ENCODE peak calls at places on chromosomes 11 and 22, in five cellular contexts. H, U, D, X and K are unnamed samples.

GRCh38 chr11:134466909-134467567 is 55.0 kb upstream of the B3GAT1 start:
- DNase-seq in H (no peak), U (no peak), D (no peak), X (no peak), K (peak)

GRCh38 chr22:49297871-49298721 is 529.6 kb downstream of the BRD1 start:
- DNase-seq in H (no peak), U (no peak), D (no peak), X (no peak), K (no peak)

GRCh38 chr11:76658231-76658630 is 12.3 kb downstream of the LRRC32 start:
- DNase-seq in H (no peak), U (no peak), D (no peak), X (no peak), K (peak)

GRCh38 chr22:25564320-25564978 is at the start of gene GRK3:
- DNase-seq in H (peak), U (peak), D (peak), X (peak), K (peak)

GRCh38 chr11:128196235-128196634 is 391.1 kb downstream of the ETS1 start:
- DNase-seq in H (peak), U (no peak), D (no peak), X (no peak), K (no peak)

GRCh38 chr11:130161441-130161840 is 1.9 kb downstream of the ST14 start:
- DNase-seq in H (no peak), U (no peak), D (no peak), X (no peak), K (no peak)

GRCh38 chr22:39926175-39927152 is 25.6 kb downstream of the GRAP2 start:
- DNase-seq in H (no peak), U (no peak), D (no peak), X (no peak), K (no peak)

GRCh38 chr11:46246514-46246913 is 30.9 kb upstream of the CREB3L1 start:
- DNase-seq in H (peak), U (no peak), D (no peak), X (no peak), K (peak)

GRCh38 chr22:28021116-28021997 is 102.3 kb upstream of the PITPNB start:
- DNase-seq in H (no peak), U (no peak), D (no peak), X (no peak), K (peak)

GRCh38 chr11:109302591-109303334 is 119.2 kb upstream of the C11orf87 start:
- DNase-seq in H (no peak), U (no peak), D (no peak), X (no peak), K (no peak)

GRCh38 chr11:76787911-76788596 is 4.9 kb downstream of the TSKU start:
- DNase-seq in H (peak), U (no peak), D (no peak), X (no peak), K (peak)

GRCh38 chr11:31995031-31995430 is 95.8 kb upstream of the RCN1 start:
- DNase-seq in H (no peak), U (no peak), D (no peak), X (no peak), K (no peak)

GRCh38 chr11:76602431-76602861 is 68.1 kb downstream of the LRRC32 start:
- DNase-seq in H (peak), U (peak), D (no peak), X (no peak), K (peak)

GRCh38 chr11:44112083-44112865 is 16.8 kb downstream of the EXT2 start:
- DNase-seq in H (peak), U (no peak), D (no peak), X (no peak), K (no peak)

GRCh38 chr11:22624742-22625447 is 728 bp downstream of the FANCF start:
- DNase-seq in H (peak), U (peak), D (peak), X (peak), K (peak)

GRCh38 chr11:29627541-29627940 is 389.3 kb downstream of the KCNA4 start:
- DNase-seq in H (no peak), U (no peak), D (no peak), X (no peak), K (no peak)

GRCh38 chr22:27084130-27084529 is 426.7 kb downstream of the MIAT start:
- DNase-seq in H (no peak), U (no peak), D (no peak), X (no peak), K (no peak)

GRCh38 chr11:33942954-33943353 is 51.1 kb upstream of the LMO2 start:
- DNase-seq in H (peak), U (peak), D (no peak), X (no peak), K (peak)

GRCh38 chr11:2913029-2913431 is 16.2 kb downstream of the PHLDA2 start:
- DNase-seq in H (peak), U (no peak), D (no peak), X (no peak), K (peak)

GRCh38 chr11:60777572-60777971 is 7.6 kb upstream of the MS4A10 start:
- DNase-seq in H (peak), U (peak), D (peak), X (no peak), K (peak)

GRCh38 chr11:116582621-116583020 is 190.2 kb downstream of the BUD13 start:
- DNase-seq in H (no peak), U (no peak), D (no peak), X (no peak), K (no peak)

GRCh38 chr11:124174001-124174400 is 9.1 kb upstream of the OR10D3 start:
- DNase-seq in H (peak), U (peak), D (peak), X (no peak), K (peak)

GRCh38 chr11:126965331-126965730 is 35.2 kb downstream of the KIRREL3 start:
- DNase-seq in H (no peak), U (no peak), D (no peak), X (no peak), K (no peak)

GRCh38 chr11:66368484-66368883 is 3.1 kb downstream of the SLC29A2 start:
- DNase-seq in H (no peak), U (no peak), D (no peak), X (no peak), K (no peak)

GRCh38 chr11:64869571-64870175 is 8.7 kb downstream of the EHD1 start:
- DNase-seq in H (no peak), U (no peak), D (no peak), X (no peak), K (no peak)

GRCh38 chr11:128622137-128622523 is 34.8 kb upstream of the ETS1 start:
- DNase-seq in H (no peak), U (no peak), D (no peak), X (no peak), K (no peak)

GRCh38 chr22:42473484-42474193 is 41.4 kb upstream of the NFAM1 start:
- DNase-seq in H (peak), U (peak), D (peak), X (peak), K (no peak)

GRCh38 chr22:48628891-48629559 is 1198.6 kb downstream of the BRD1 start:
- DNase-seq in H (no peak), U (no peak), D (no peak), X (no peak), K (no peak)

GRCh38 chr11:19848219-19848618 is 135.6 kb downstream of the NAV2 start:
- DNase-seq in H (no peak), U (no peak), D (no peak), X (no peak), K (no peak)

GRCh38 chr11:72828081-72828567 is 13.9 kb downstream of the ATG16L2 start:
- DNase-seq in H (peak), U (no peak), D (no peak), X (no peak), K (peak)

GRCh38 chr22:19679476-19680099 is 34.7 kb upstream of the SEPTIN5 start:
- DNase-seq in H (no peak), U (peak), D (no peak), X (no peak), K (peak)
- TF ChIP-seq CTCF in H (peak), U (peak), D (peak), X (peak), K (peak)

GRCh38 chr11:17736921-17737817 is 2.6 kb downstream of the KCNC1 start:
- DNase-seq in H (no peak), U (no peak), D (no peak), X (no peak), K (peak)
- H3K27ac ChIP-seq in H (no peak), U (no peak), D (no peak), X (no peak), K (no peak)

DNA sequence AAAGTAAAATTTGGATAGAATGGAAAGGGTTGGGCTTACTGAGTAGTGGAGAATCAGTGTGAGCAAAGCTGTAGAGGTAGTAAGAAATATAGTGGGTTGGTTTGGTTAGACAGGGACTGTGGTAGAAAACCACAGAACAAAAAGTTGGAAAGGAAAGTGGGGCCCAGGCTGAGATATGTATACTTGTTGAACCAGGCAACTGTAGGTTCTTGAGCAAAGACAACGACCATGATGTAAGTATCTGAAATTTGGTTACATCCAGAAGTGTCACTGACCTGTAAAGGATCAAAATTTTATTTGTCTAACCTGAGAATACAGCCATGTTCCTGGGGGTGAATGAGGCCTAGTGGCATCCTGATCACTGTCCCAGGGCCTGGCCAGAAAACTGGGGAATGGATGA is 114.1 kb downstream of the STIM1 start:
- DNase-seq in H (no peak), U (no peak), D (no peak), X (no peak), K (no peak)
- H3K4me2 ChIP-seq in H (no peak), U (no peak), D (no peak), X (no peak), K (no peak)

GRCh38 chr11:119295178-119295577 is 21.8 kb downstream of the MCAM start:
- DNase-seq in H (peak), U (no peak), D (peak), X (no peak), K (no peak)
- TF ChIP-seq CTCF in H (no peak), U (no peak), D (no peak), X (peak), K (peak)

GRCh38 chr11:11291432-11292015 is 61.5 kb downstream of the CSNK2A3 start:
- DNase-seq in H (no peak), U (no peak), D (no peak), X (no peak), K (no peak)

GRCh38 chr11:11297578-11297977 is 55.5 kb downstream of the CSNK2A3 start:
- DNase-seq in H (no peak), U (no peak), D (no peak), X (no peak), K (no peak)

GRCh38 chr11:11293798-11294611 is 59.0 kb downstream of the CSNK2A3 start:
- DNase-seq in H (no peak), U (no peak), D (no peak), X (no peak), K (no peak)

GRCh38 chr11:11292839-11293238 is 60.2 kb downstream of the CSNK2A3 start:
- DNase-seq in H (no peak), U (no peak), D (no peak), X (no peak), K (no peak)

DNA sequence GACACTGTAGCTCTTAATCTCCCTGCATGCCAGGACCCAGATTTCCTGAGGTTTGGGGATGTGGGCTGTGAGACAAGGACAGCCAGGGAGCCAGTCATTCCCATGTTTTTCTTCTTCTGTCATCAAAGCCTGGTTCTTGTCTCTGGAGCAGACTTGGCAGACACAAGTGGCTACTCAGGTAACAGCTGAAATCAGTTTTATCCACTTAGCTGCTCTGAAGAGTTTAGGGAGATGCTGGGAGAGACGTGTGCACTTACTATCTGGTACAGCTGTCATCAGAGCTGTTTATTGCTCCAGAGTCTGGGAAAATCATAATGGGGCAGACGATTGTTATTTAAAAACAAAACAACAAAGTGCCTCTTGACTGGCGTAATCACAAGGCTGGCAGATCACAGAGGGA is 56.6 kb downstream of the CSNK2A3 start:
- DNase-seq in H (no peak), U (no peak), D (no peak), X (no peak), K (no peak)
- H3K27ac ChIP-seq in H (no peak), U (no peak), D (no peak), X (no peak), K (no peak)

GRCh38 chr11:78460468-78460867 is 42.8 kb upstream of the GAB2 start:
- DNase-seq in H (peak), U (peak), D (no peak), X (no peak), K (peak)
- H3K4me2 ChIP-seq in H (no peak), U (peak), D (no peak), X (no peak), K (no peak)

GRCh38 chr11:69718912-69719311 is 15.1 kb upstream of the FGF19 start:
- DNase-seq in H (no peak), U (no peak), D (no peak), X (no peak), K (peak)

GRCh38 chr11:69715446-69715845 is 11.6 kb upstream of the FGF19 start:
- DNase-seq in H (no peak), U (no peak), D (no peak), X (no peak), K (peak)

GRCh38 chr11:69716099-69716498 is 12.3 kb upstream of the FGF19 start:
- DNase-seq in H (no peak), U (no peak), D (no peak), X (no peak), K (peak)

GRCh38 chr11:69716891-69717747 is 13.3 kb upstream of the FGF19 start:
- DNase-seq in H (no peak), U (no peak), D (no peak), X (no peak), K (peak)

GRCh38 chr11:69718147-69718546 is 14.3 kb upstream of the FGF19 start:
- DNase-seq in H (peak), U (peak), D (peak), X (no peak), K (peak)
- TF ChIP-seq CTCF in H (peak), U (peak), D (peak), X (peak), K (peak)